ENCODE peak calls at places on chromosomes 6 and 20, in seven cellular contexts. Z, R, L, G, U, P and E are unnamed samples.

GRCh38 chr20:56503911-56504310 is 20.6 kb upstream of the FAM209A start:
- DNase-seq in Z (no peak), R (no peak), L (no peak), G (peak; percentile 4), U (no peak), P (no peak), E (no peak)

GRCh38 chr20:4041748-4042411 is 26.5 kb upstream of the RNF24 start:
- DNase-seq in Z (peak; percentile 89), R (no peak), L (no peak), G (peak; percentile 87), U (peak; percentile 45), P (peak; percentile 59), E (peak; percentile 70)

GRCh38 chr6:119241124-119241491 is 108.5 kb downstream of the MAN1A1 start:
- DNase-seq in Z (peak; percentile 59), R (no peak), L (no peak), G (no peak), U (no peak), P (no peak), E (peak; percentile 93)

GRCh38 chr20:46343358-46344357 is 35.4 kb upstream of the CDH22 start:
- DNase-seq in Z (no peak), R (no peak), L (no peak), G (no peak), U (no peak), P (no peak), E (no peak)

GRCh38 chr6:116218172-116218633 is 35.7 kb downstream of the TSPYL4 start:
- DNase-seq in Z (peak; percentile 31), R (no peak), L (no peak), G (no peak), U (no peak), P (peak; percentile 72), E (peak; percentile 18)

GRCh38 chr6:45982280-45983036 is 33.2 kb downstream of the CLIC5 start:
- DNase-seq in Z (no peak), R (no peak), L (no peak), G (no peak), U (no peak), P (no peak), E (no peak)

GRCh38 chr6:107421696-107422256 is 37.6 kb downstream of the PDSS2 start:
- DNase-seq in Z (no peak), R (no peak), L (no peak), G (no peak), U (no peak), P (peak; percentile 22), E (no peak)

GRCh38 chr20:32536861-32537656 is 48.1 kb downstream of the NOL4L start:
- DNase-seq in Z (no peak), R (no peak), L (no peak), G (no peak), U (no peak), P (no peak), E (no peak)

GRCh38 chr6:75098709-75099108 is 107.1 kb downstream of the COL12A1 start:
- DNase-seq in Z (peak; percentile 98), R (no peak), L (no peak), G (peak; percentile 8), U (no peak), P (peak; percentile 86), E (peak; percentile 94)

GRCh38 chr20:33803921-33804337 is 7.2 kb upstream of the CHMP4B start:
- DNase-seq in Z (peak; percentile 83), R (no peak), L (no peak), G (no peak), U (no peak), P (peak; percentile 20), E (peak; percentile 86)

GRCh38 chr6:15769471-15770088 is 106.8 kb upstream of the DTNBP1 start:
- DNase-seq in Z (no peak), R (no peak), L (no peak), G (no peak), U (no peak), P (no peak), E (peak; percentile 62)

GRCh38 chr6:22001336-22002027 is 295.4 kb downstream of the PRL start:
- DNase-seq in Z (no peak), R (no peak), L (no peak), G (no peak), U (no peak), P (no peak), E (no peak)

GRCh38 chr6:11329841-11330765 is 97.6 kb upstream of the NEDD9 start:
- DNase-seq in Z (no peak), R (no peak), L (no peak), G (no peak), U (no peak), P (no peak), E (no peak)

GRCh38 chr6:132114201-132114860 is 163.2 kb upstream of the CCN2 start:
- DNase-seq in Z (peak; percentile 52), R (no peak), L (no peak), G (no peak), U (no peak), P (no peak), E (no peak)

GRCh38 chr6:73942581-73942980 is 246.6 kb downstream of the CD109 start:
- DNase-seq in Z (peak; percentile 79), R (no peak), L (peak; percentile 64), G (peak; percentile 96), U (no peak), P (peak; percentile 74), E (peak; percentile 42)

GRCh38 chr6:30682181-30683117 is 4.0 kb downstream of the PPP1R18 start:
- DNase-seq in Z (peak; percentile 95), R (no peak), L (peak; percentile 54), G (peak; percentile 92), U (no peak), P (peak; percentile 71), E (peak; percentile 93)

GRCh38 chr6:56525976-56526375 is 116.7 kb downstream of the DST start:
- DNase-seq in Z (no peak), R (peak; percentile 48), L (no peak), G (no peak), U (no peak), P (no peak), E (no peak)

GRCh38 chr20:53895385-53895755 is 175.0 kb downstream of the BCAS1 start:
- DNase-seq in Z (no peak), R (no peak), L (no peak), G (no peak), U (no peak), P (no peak), E (no peak)

GRCh38 chr20:53897884-53898557 is 172.4 kb downstream of the BCAS1 start:
- DNase-seq in Z (no peak), R (no peak), L (no peak), G (peak; percentile 75), U (no peak), P (no peak), E (no peak)

GRCh38 chr20:53896647-53897046 is 173.7 kb downstream of the BCAS1 start:
- DNase-seq in Z (no peak), R (no peak), L (no peak), G (no peak), U (no peak), P (no peak), E (no peak)

GRCh38 chr20:53894707-53895384 is 175.5 kb downstream of the BCAS1 start:
- DNase-seq in Z (no peak), R (no peak), L (no peak), G (no peak), U (no peak), P (no peak), E (no peak)

DNA sequence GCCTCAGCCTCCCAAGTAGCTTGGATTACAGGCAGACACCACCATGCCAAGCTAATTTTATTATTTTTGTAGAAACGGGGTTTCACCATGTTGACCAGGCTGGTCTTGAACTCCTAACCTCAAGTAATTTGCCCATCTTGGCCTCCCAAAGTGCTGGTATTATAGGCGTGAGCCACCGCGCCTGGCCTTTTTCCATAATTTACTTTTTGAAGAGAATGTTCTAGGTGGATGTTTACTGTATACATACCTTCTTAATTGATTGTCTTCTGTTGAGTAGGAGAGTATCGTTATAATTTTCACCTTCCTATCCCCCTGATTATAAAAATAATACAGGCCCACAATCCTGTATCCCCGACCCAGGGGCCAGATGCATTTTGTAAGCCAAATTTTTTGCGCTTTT is 174.4 kb downstream of the BCAS1 start:
- DNase-seq in Z (no peak), R (no peak), L (no peak), G (no peak), U (no peak), P (no peak), E (no peak)
- H3K4me1 ChIP-seq in Z (peaks cover 19% of the 10 kb centered on the region), R (peaks cover 17% of the 10 kb centered on the region), L (peaks cover 13% of the 10 kb centered on the region), G (peaks cover 10% of the 10 kb centered on the region), U (peaks cover 19% of the 10 kb centered on the region), P (no peaks in the 10 kb centered on the region), E (peaks cover 11% of the 10 kb centered on the region)

DNA sequence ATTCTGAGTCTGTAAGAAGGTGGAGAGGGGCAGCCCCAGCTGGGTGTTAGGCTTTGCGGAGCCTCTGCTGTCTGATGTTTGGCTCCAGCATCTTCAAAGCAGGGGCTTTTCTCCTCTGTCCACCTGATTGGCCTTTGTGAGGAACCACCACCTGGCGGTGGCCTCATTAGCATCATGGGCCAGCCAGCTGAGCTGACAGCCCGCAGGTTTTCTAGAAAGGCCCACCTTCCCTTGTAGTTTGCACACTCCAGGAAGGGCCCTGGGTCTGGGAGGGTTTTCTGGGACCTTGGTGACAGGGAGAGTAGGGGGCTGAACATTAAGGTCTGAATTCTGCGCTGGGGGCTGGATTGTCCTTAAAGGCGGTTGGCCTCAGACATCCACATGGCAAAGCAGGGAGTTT is 11.6 kb downstream of the IGF2R start:
- DNase-seq in Z (no peak), R (no peak), L (no peak), G (no peak), U (no peak), P (no peak), E (no peak)
- H3K23ac ChIP-seq in Z (no peak overlapping the region), R (no peak overlapping the region), L (no peak overlapping the region), G (no peak overlapping the region), U (no peak overlapping the region), P (no peak overlapping the region), E (no peak overlapping the region)

GRCh38 chr6:37821449-37821848 is 1.9 kb downstream of the ZFAND3 start:
- DNase-seq in Z (no peak), R (no peak), L (no peak), G (no peak), U (no peak), P (no peak), E (no peak)

GRCh38 chr6:37818536-37819176 is 871 bp upstream of the ZFAND3 start:
- DNase-seq in Z (peak; percentile 95), R (peak; percentile 97), L (peak; percentile 95), G (peak; percentile 98), U (peak; percentile 95), P (peak; percentile 97), E (peak; percentile 97)

GRCh38 chr6:37820713-37821069 is 1.2 kb downstream of the ZFAND3 start:
- DNase-seq in Z (no peak), R (no peak), L (no peak), G (peak; percentile 16), U (no peak), P (peak; percentile 39), E (peak; percentile 30)

GRCh38 chr6:37819177-37819801 is at the start of gene ZFAND3:
- DNase-seq in Z (peak; percentile 96), R (peak; percentile 98), L (peak; percentile 96), G (peak; percentile 98), U (peak; percentile 98), P (peak; percentile 99), E (peak; percentile 98)

GRCh38 chr6:37819802-37820712 is 530 bp downstream of the ZFAND3 start:
- DNase-seq in Z (peak; percentile 65), R (no peak), L (peak; percentile 40), G (peak; percentile 79), U (peak; percentile 61), P (peak; percentile 72), E (peak; percentile 82)
- H3K4me1 ChIP-seq in Z (peaks cover 9% of the 10 kb centered on the region), R (peaks cover 4% of the 10 kb centered on the region), L (no peaks in the 10 kb centered on the region), G (peaks cover 6% of the 10 kb centered on the region), U (peaks cover 10% of the 10 kb centered on the region), P (peaks cover 7% of the 10 kb centered on the region), E (peaks cover 15% of the 10 kb centered on the region)

DNA sequence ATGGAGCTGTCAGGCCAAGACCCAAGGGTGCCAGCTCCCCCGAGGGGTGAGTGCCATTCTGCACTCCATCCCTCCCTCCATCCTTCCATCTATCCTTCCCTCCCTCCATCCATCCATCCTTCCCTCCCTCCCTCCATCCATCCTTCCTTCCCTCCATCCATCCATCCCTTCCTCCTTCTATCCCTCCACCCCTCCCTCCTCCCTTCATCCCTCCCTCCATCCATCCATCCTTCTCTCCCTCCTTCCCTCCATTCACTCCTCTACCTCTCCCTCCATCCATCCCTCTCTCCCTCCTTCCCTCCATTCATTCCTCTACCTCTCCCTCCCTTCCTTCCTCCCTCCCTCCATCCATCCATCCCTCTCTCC is 41.3 kb upstream of the MRGBP start:
- DNase-seq in Z (no peak), R (no peak), L (no peak), G (no peak), U (no peak), P (no peak), E (no peak)
- H3K23ac ChIP-seq in Z (no peak overlapping the region), R (no peak overlapping the region), L (no peak overlapping the region), G (no peak overlapping the region), U (no peak overlapping the region), P (no peak overlapping the region), E (no peak overlapping the region)